ENCODE peak calls at places on chromosomes 6 and 20, in ten cellular contexts. N, Q, O, D, G, C, Z, E, F and U are unnamed samples.
A peak's percentile ranks its signal among the peaks of the same experiment; 100 is the strongest.

GRCh38 chr6:37103169-37104039 is 66.5 kb upstream of the PIM1 start:
- DNase-seq in Z (no peak), F (peak; percentile 77), O (peak; percentile 83), G (peak; percentile 68), D (peak; percentile 79), C (peak; percentile 77), Q (peak; percentile 74), N (peak; percentile 95), E (peak; percentile 54), U (peak; percentile 64)

GRCh38 chr20:57811373-57812020 is 101.7 kb upstream of the PMEPA1 start:
- DNase-seq in Q (no peak), F (peak; percentile 38), G (no peak), O (no peak), D (peak; percentile 65), Z (no peak), N (no peak), C (no peak), E (peak; percentile 50), U (no peak)

GRCh38 chr20:47557791-47558190 is 56.1 kb downstream of the NCOA3 start:
- DNase-seq in O (no peak), G (no peak), E (no peak), Q (no peak), F (no peak), D (no peak), N (no peak), Z (no peak), C (no peak), U (no peak)

GRCh38 chr6:40854592-40854991 is 184.4 kb downstream of the UNC5CL start:
- DNase-seq in F (no peak), Z (no peak), O (no peak), Q (peak; percentile 25), N (no peak), C (no peak), E (no peak), D (no peak), G (no peak), U (no peak)

GRCh38 chr6:116101298-116101718 is 655 bp downstream of the NT5DC1 start:
- DNase-seq in Z (no peak), F (peak; percentile 84), N (peak; percentile 91), E (no peak), G (no peak), Q (no peak), O (no peak), C (no peak), D (peak; percentile 92), U (no peak)

GRCh38 chr20:33561981-33562601 is 72.2 kb downstream of the CBFA2T2 start:
- DNase-seq in D (peak; percentile 84), Z (no peak), G (peak; percentile 82), Q (peak; percentile 93), E (peak; percentile 22), C (peak; percentile 82), F (peak; percentile 82), O (peak; percentile 57), N (peak; percentile 88), U (peak; percentile 62)

GRCh38 chr6:47631248-47632196 is 66.9 kb upstream of the ADGRF4 start:
- DNase-seq in D (peak; percentile 46), N (no peak), Z (no peak), E (peak; percentile 50), O (no peak), Q (no peak), G (no peak), F (no peak), C (no peak), U (no peak)

GRCh38 chr20:8722277-8722928 is 346.5 kb upstream of the PLCB4 start:
- DNase-seq in E (peak; percentile 78), C (no peak), Z (no peak), O (no peak), G (no peak), F (no peak), N (peak; percentile 57), Q (peak; percentile 62), D (no peak), U (no peak)

GRCh38 chr6:129340983-129341382 is 369.0 kb downstream of the ARHGAP18 start:
- DNase-seq in O (peak; percentile 17), Z (no peak), N (no peak), D (peak; percentile 51), C (peak; percentile 38), E (no peak), F (no peak), G (no peak), Q (no peak), U (no peak)

GRCh38 chr6:15960740-15961629 is 167.9 kb upstream of the MYLIP start:
- DNase-seq in N (no peak), Q (no peak), C (no peak), D (no peak), G (no peak), F (no peak), E (no peak), O (no peak), Z (no peak), U (no peak)

GRCh38 chr20:667351-668034 is 8.1 kb downstream of the SCRT2 start:
- DNase-seq in E (peak; percentile 80), C (no peak), O (peak; percentile 72), N (peak; percentile 88), Q (peak; percentile 53), Z (no peak), G (peak; percentile 69), D (peak; percentile 88), F (peak; percentile 52), U (no peak)

GRCh38 chr6:153814136-153814535 is 224.9 kb upstream of the OPRM1 start:
- DNase-seq in Q (no peak), E (peak; percentile 52), O (no peak), C (no peak), F (no peak), N (no peak), Z (no peak), D (no peak), G (no peak), U (no peak)

GRCh38 chr6:131054392-131055250 is 8.4 kb downstream of the EPB41L2 start:
- DNase-seq in E (no peak), F (no peak), C (no peak), G (no peak), O (no peak), Q (no peak), N (no peak), D (peak; percentile 55), Z (no peak), U (no peak)

GRCh38 chr6:131051316-131051715 is 11.7 kb downstream of the EPB41L2 start:
- DNase-seq in Z (no peak), G (no peak), F (no peak), N (no peak), E (no peak), D (no peak), O (no peak), C (no peak), Q (no peak), U (no peak)

GRCh38 chr6:131053546-131054240 is 9.4 kb downstream of the EPB41L2 start:
- DNase-seq in O (no peak), E (no peak), Z (no peak), C (no peak), Q (no peak), N (no peak), G (no peak), D (no peak), F (no peak), U (no peak)

GRCh38 chr6:131045139-131045538 is 17.9 kb downstream of the EPB41L2 start:
- DNase-seq in D (no peak), G (no peak), O (no peak), F (no peak), Z (no peak), Q (no peak), N (no peak), C (no peak), E (no peak), U (no peak)

DNA sequence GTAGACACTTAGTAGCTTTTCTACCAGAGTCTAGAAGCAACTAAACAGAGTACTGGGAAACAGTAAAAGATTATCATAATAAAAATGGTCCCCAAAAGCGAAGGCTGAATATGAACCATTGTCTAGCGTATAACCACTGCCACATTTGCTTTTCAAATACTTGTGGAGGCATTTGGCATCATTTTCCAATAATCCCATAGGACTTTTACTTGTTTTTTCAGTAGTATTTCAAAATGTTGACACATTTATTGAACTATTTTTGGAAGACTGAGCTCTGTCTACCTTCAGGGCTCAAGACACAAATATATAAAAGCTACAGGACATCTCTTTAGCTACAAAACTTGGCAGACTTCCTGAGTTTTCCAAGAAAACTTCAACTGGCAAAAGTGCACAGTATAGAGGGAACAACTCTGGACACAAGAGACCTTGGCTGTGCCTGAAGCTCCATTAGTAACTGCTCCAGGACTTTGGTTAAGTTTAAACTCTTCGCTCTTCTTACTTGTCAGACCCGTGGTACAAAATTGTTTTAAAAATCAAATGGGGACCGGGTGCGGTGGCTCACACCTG is 13.4 kb downstream of the EPB41L2 start:
- DNase-seq in F (no peak), Z (no peak), N (no peak), G (no peak), O (no peak), D (no peak), Q (no peak), C (no peak), E (no peak), U (no peak)
- H3K9me3 ChIP-seq in F (peaks cover 12% of the 10 kb centered on the region), Z (peaks cover 11% of the 10 kb centered on the region), N (no peaks in the 10 kb centered on the region), G (peaks cover 13% of the 10 kb centered on the region), O (peaks cover 12% of the 10 kb centered on the region), D (peaks cover 2% of the 10 kb centered on the region), Q (no peaks in the 10 kb centered on the region), C (no peaks in the 10 kb centered on the region), E (peaks cover 4% of the 10 kb centered on the region), U (peaks cover 3% of the 10 kb centered on the region)

DNA sequence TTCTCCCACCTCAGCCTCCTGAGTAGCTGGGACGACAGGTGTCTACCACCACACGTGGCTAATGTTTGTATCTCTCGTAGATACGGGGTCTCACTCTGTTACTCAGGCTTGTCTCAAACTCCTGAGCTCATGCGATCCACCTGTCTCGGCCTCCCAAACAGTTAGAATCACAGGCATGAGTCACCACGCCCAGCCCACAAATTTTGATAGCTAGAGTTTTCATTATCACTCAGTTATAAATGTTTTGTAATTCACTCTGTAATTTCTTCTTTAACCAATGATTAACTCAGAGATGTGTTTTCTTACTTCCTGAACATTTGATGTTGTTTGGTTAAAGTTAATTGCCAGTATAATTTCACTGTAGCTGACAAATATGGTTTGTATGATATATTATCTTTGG is 249.3 kb downstream of the SMOC2 start:
- DNase-seq in E (no peak), O (no peak), C (no peak), Q (no peak), N (no peak), D (no peak), G (no peak), F (no peak), Z (no peak), U (no peak)
- H3K9me3 ChIP-seq in E (no peaks in the 10 kb centered on the region), O (no peaks in the 10 kb centered on the region), C (no peaks in the 10 kb centered on the region), Q (no peaks in the 10 kb centered on the region), N (no peaks in the 10 kb centered on the region), D (no peaks in the 10 kb centered on the region), G (no peaks in the 10 kb centered on the region), F (no peaks in the 10 kb centered on the region), Z (no peaks in the 10 kb centered on the region), U (no peaks in the 10 kb centered on the region)

GRCh38 chr6:167731731-167732422 is 94.8 kb upstream of the AFDN start:
- DNase-seq in N (peak; percentile 34), E (no peak), G (no peak), C (no peak), Q (no peak), F (no peak), Z (no peak), O (no peak), D (no peak), U (peak; percentile 28)
- H3K9me3 ChIP-seq in N (no peaks in the 10 kb centered on the region), E (no peaks in the 10 kb centered on the region), G (no peaks in the 10 kb centered on the region), C (no peaks in the 10 kb centered on the region), Q (no peaks in the 10 kb centered on the region), F (no peaks in the 10 kb centered on the region), Z (no peaks in the 10 kb centered on the region), O (no peaks in the 10 kb centered on the region), D (no peaks in the 10 kb centered on the region), U (no peaks in the 10 kb centered on the region)

DNA sequence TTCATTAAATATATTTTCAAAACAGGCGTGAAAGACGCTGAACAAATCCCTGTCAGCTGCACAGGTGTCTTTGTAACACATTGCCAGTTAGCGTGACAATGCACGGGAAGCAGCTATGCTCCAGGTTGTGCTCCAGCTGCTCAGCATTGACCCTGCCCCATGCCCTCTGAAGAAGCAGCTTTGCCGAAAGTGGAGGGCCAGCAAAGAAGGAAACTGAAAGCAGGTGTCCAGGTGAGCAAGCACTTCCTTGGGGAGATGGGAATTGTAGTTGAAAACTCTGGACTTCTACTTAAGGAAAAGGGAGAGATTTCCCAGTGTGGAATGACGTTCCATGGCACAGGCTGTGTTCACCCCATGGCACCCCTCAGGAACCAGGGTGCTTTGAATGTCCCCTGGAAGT is 125.7 kb downstream of the TTLL2 start:
- DNase-seq in D (no peak), Z (no peak), F (no peak), N (peak; percentile 60), Q (no peak), G (peak; percentile 50), O (no peak), C (no peak), E (no peak), U (no peak)
- H3K9me3 ChIP-seq in D (no peaks in the 10 kb centered on the region), Z (no peaks in the 10 kb centered on the region), F (no peaks in the 10 kb centered on the region), N (no peaks in the 10 kb centered on the region), Q (no peaks in the 10 kb centered on the region), G (no peaks in the 10 kb centered on the region), O (no peaks in the 10 kb centered on the region), C (no peaks in the 10 kb centered on the region), E (no peaks in the 10 kb centered on the region), U (no peaks in the 10 kb centered on the region)